ENCODE peak calls at places on chromosomes 6 and 20, in four cellular contexts. V is esophagus muscularis mucosa, Y is H1, S is transverse colon. M is an unnamed sample.

GRCh38 chr6:168956884-168957730 is 296.5 kb downstream of the THBS2 start:
- DNase-seq in Y (peak), S (peak), V (no peak), M (peak)

GRCh38 chr20:37461376-37461775 is 59.7 kb upstream of the NNAT start:
- DNase-seq in Y (no peak), V (no peak), S (no peak), M (no peak)

GRCh38 chr6:2862712-2863174 is 21.1 kb upstream of the SERPINB1 start:
- DNase-seq in V (peak), Y (no peak), S (no peak), M (no peak)

GRCh38 chr6:133966654-133967300 is 13.8 kb downstream of the TBPL1 start:
- DNase-seq in Y (no peak), V (no peak), S (no peak), M (no peak)

GRCh38 chr20:11379257-11380011 is 538.3 kb upstream of the BTBD3 start:
- DNase-seq in S (no peak), V (no peak), Y (peak), M (no peak)

GRCh38 chr20:49323622-49324238 is 45.9 kb upstream of the ZNFX1 start:
- DNase-seq in V (no peak), Y (no peak), S (no peak), M (no peak)

GRCh38 chr6:34138924-34139323 is 7.0 kb downstream of the GRM4 start:
- DNase-seq in S (no peak), V (no peak), Y (no peak), M (no peak)

GRCh38 chr20:64155258-64156135 is 8.8 kb upstream of the MYT1 start:
- DNase-seq in Y (no peak), S (no peak), V (no peak), M (peak)

GRCh38 chr6:127121637-127121960 is 3.1 kb downstream of the RSPO3 start:
- DNase-seq in V (no peak), Y (no peak), S (no peak), M (no peak)

GRCh38 chr6:100130630-100131029 is 136.6 kb upstream of the MCHR2 start:
- DNase-seq in Y (no peak), V (no peak), S (no peak), M (no peak)

DNA sequence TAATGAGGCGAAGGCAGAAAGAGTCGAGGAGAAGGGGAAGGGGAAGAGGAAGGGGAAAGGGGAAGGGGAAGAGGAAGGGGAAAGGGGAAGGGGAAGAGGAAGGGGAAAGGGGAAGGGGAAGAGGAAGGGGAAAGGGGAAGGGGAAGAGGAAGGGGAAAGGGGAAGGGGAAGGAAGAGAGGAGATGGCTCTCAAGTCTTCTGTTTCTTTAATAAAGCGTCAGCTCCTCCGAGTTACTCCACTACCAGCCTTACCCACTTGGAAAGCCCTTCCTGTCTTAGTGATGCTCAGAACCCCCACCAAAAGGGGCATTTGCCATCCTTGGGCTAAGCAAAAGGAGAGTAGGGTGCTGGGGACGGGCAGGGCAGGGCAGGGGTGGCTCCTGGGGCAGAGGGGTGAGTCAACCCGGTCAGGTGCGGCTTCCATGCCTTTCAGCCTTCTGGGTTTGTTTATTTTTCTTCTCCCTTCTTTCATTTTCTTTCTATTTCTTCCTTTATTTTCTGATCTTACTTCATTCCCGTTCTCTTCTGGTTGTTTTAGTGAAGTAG is 476 bp upstream of the CLIC5 start:
- DNase-seq in S (peak), V (no peak), Y (no peak), M (no peak)
- TF ChIP-seq EP300 in S (no peak), V (no peak), Y (no peak), M (no peak)

DNA sequence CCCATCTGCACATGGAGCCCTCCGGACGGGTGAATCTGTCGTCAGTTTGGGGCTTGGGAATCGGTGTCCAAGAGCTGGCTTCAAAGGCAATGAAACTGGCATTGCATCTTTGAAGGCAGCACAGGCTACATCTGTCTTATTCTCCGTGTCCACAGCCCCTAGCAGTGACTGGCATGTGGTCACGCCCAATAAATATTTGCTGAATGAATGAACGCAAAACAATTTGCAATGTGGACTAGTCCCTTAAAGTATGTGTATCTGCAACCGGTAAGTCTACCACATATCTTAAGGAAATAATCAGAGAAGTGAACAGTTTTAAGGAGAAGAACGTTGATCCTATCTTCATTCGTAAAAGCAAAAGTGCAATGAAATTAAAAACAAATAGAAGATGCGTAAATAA is 8.0 kb upstream of the PMEPA1 start:
- DNase-seq in V (no peak), Y (no peak), S (no peak), M (no peak)
- TF ChIP-seq POLR2AphosphoS5 in V (no peak), Y (no peak), S (no peak), M (no peak)

GRCh38 chr6:31400467-31401289 is 2.7 kb upstream of the MICA start:
- DNase-seq in Y (peak), V (peak), S (peak), M (peak)

GRCh38 chr6:31401403-31401802 is 2.0 kb upstream of the MICA start:
- DNase-seq in S (peak), Y (no peak), V (no peak), M (peak)

GRCh38 chr6:31402324-31403282 is 792 bp upstream of the MICA start:
- DNase-seq in Y (no peak), V (no peak), S (peak), M (peak)

GRCh38 chr6:31397901-31398300 is 5.5 kb upstream of the MICA start:
- DNase-seq in S (no peak), V (no peak), Y (no peak), M (no peak)

DNA sequence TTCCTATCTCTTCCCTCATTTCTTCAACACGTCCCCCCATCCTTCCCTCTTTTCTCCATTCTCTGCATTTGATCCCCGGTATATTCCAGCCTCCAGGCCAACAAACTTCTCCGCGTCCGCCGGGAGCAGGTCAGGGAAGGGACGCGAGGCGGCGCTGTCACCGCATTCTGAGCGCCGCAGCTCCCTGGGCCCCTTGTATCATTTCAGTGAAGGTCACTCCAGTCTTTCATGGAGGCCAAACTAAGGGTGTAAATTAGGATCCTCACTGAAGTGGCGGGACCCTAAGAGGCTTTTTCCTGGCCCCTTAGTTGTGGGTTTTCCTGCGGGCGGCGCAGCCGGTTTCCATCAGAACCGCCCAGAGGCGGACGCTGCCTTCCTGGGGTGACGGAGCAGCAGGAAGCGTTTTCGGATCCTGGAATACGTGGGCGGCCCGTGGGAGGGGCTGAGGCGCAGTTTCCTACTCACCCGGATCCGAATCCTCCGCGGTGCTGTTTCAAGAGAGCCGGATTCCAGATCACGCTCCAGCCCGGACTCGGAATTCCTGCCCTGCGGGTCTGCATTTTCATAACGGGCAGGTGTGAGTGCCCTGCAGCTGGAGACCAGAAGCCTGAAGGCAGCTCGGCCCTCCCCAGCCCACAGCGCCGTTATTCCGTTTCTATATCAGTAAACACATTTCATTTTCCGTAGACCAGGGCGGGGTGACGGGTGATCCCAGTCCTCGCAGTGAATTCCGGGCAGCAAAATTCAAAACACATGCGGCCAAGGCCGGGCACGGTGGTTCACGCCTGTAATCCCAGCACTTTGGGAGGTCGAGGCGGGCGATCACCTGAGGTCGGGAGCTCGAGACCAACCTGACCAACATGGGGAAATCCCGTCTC is 3.6 kb upstream of the MICA start:
- DNase-seq in S (peak), V (peak), Y (peak), M (peak)
- TF ChIP-seq POLR2A in S (peak), V (peak), Y (no peak), M (peak)

GRCh38 chr6:156778615-156779205 is 1.5 kb downstream of the ARID1B start:
- DNase-seq in V (no peak), Y (peak), S (peak), M (peak)
- TF ChIP-seq EP300 in V (no peak), Y (no peak), S (no peak), M (no peak)

DNA sequence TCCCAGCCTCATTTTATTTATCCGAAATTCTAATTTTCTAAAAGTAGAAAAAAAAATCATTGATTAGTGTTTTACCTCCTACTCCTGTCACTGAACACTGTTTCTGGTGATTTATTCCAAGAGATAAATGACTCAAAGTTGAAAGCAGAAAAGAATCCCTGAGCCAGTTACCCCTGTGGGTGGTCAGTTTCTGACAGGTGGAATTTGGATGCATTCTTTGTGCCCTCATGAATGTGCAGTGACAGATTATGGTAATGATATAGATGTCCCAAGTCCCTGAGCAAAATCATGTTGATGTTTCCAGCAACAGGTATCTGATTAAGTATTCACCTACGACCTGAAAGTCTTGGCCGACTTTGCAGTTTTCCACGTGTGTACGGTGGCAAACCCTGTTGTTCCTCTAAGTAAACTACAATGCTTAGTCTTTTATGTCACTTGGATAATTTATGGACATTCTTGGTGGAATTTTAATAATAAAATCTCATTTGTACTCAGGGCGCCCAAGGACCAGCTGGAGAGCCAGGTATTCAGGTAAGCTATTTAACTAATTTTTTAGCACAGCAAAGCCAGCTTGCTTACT is 153.6 kb downstream of the COL9A1 start:
- DNase-seq in Y (no peak), S (no peak), V (no peak), M (no peak)
- TF ChIP-seq POLR2AphosphoS5 in Y (no peak), S (no peak), V (no peak), M (no peak)

M was measured in sigmoid colon.